ENCODE peak calls at places on chromosomes 7 and 10, in nine cellular contexts. S, F, N, C, P, X, Z, A and H are unnamed samples.

GRCh38 chr7:37282093-37282444 is 166.6 kb downstream of the ELMO1 start:
- DNase-seq in X (no peak), C (no peak), A (no peak), S (no peak), P (no peak), F (no peak), N (no peak), Z (no peak), H (no peak)

GRCh38 chr10:103800789-103801540 is 54.4 kb downstream of the SH3PXD2A start:
- DNase-seq in C (peak; percentile 55), N (no peak), P (no peak), A (peak; percentile 18), F (no peak), Z (no peak), X (no peak), S (peak; percentile 46), H (no peak)

GRCh38 chr7:84529480-84530205 is 335.1 kb upstream of the SEMA3A start:
- DNase-seq in N (no peak), X (peak; percentile 60), S (no peak), A (no peak), P (peak; percentile 68), Z (peak; percentile 55), F (peak; percentile 41), C (no peak), H (no peak)

GRCh38 chr10:97428572-97428981 is 2.6 kb downstream of the PGAM1 start:
- DNase-seq in A (no peak), Z (no peak), F (no peak), S (no peak), X (no peak), C (no peak), P (no peak), N (no peak), H (no peak)

GRCh38 chr7:152574892-152575511 is 100.9 kb downstream of the XRCC2 start:
- DNase-seq in Z (no peak), X (no peak), S (no peak), A (no peak), C (peak; percentile 63), N (no peak), F (peak; percentile 62), P (no peak), H (no peak)

GRCh38 chr10:126972622-126973414 is 67.6 kb downstream of the DOCK1 start:
- DNase-seq in S (no peak), N (no peak), X (peak; percentile 92), A (no peak), F (no peak), Z (peak; percentile 67), C (no peak), P (peak; percentile 80), H (peak; percentile 80)

GRCh38 chr10:98745645-98746044 is 298.9 kb upstream of the HPS1 start:
- DNase-seq in S (no peak), Z (no peak), P (no peak), X (no peak), F (no peak), N (no peak), A (no peak), C (peak; percentile 12), H (no peak)

GRCh38 chr10:122190553-122190952 is 80.5 kb upstream of the BTBD16 start:
- DNase-seq in F (no peak), A (no peak), P (peak; percentile 76), N (no peak), Z (peak; percentile 43), S (no peak), X (peak; percentile 52), C (no peak), H (no peak)

GRCh38 chr10:101588879-101589278 is 758 bp downstream of the DPCD start:
- DNase-seq in A (no peak), X (no peak), C (peak; percentile 9), F (no peak), Z (no peak), S (no peak), P (no peak), N (no peak), H (no peak)

GRCh38 chr10:58385784-58386112 is 538 bp downstream of the TFAM start:
- DNase-seq in P (no peak), A (no peak), Z (no peak), C (peak; percentile 35), X (no peak), S (peak; percentile 8), F (no peak), N (peak; percentile 35), H (no peak)

GRCh38 chr7:100358027-100358856 is at the start of gene PILRB:
- DNase-seq in A (no peak), N (no peak), F (no peak), C (no peak), P (no peak), X (no peak), S (no peak), Z (no peak), H (no peak)

GRCh38 chr10:100362570-100363496 is 15.8 kb downstream of the SCD start:
- DNase-seq in A (no peak), X (no peak), Z (no peak), C (no peak), S (no peak), P (no peak), N (no peak), F (no peak), H (no peak)

GRCh38 chr7:27167916-27168264 is 2.6 kb upstream of the HOXA9 start:
- DNase-seq in F (no peak), A (no peak), N (no peak), C (no peak), P (no peak), X (no peak), Z (no peak), S (no peak), H (no peak)

GRCh38 chr10:129728246-129728820 is 235.7 kb downstream of the EBF3 start:
- DNase-seq in N (no peak), A (no peak), X (no peak), F (no peak), C (no peak), P (no peak), S (no peak), Z (no peak), H (no peak)

GRCh38 chr7:133230591-133231194 is 22.2 kb upstream of the EXOC4 start:
- DNase-seq in S (peak; percentile 24), C (peak; percentile 50), Z (peak; percentile 52), A (peak; percentile 32), F (peak; percentile 87), N (peak; percentile 67), P (peak; percentile 32), X (peak; percentile 5), H (no peak)

GRCh38 chr10:72691470-72692056 is 380 bp upstream of the MCU start:
- DNase-seq in F (peak; percentile 91), S (no peak), P (peak; percentile 92), X (no peak), A (no peak), C (no peak), Z (no peak), N (peak; percentile 5), H (peak; percentile 60)

GRCh38 chr10:67837519-67838314 is at the start of gene DNAJC12:
- DNase-seq in N (no peak), Z (peak; percentile 84), A (no peak), C (peak; percentile 36), X (no peak), P (no peak), S (peak; percentile 14), F (peak; percentile 25), H (no peak)

GRCh38 chr10:3869036-3869435 is 84.0 kb upstream of the KLF6 start:
- DNase-seq in N (no peak), C (no peak), Z (no peak), X (no peak), F (no peak), P (no peak), A (no peak), S (no peak), H (no peak)

GRCh38 chr7:68364871-68365625 is 1233.2 kb upstream of the AUTS2 start:
- DNase-seq in X (no peak), P (no peak), F (no peak), A (no peak), N (no peak), C (no peak), S (no peak), Z (no peak), H (no peak)

GRCh38 chr7:116240021-116240659 is 29.8 kb downstream of the TES start:
- DNase-seq in X (no peak), S (no peak), C (no peak), N (no peak), F (no peak), P (no peak), A (no peak), Z (no peak), H (no peak)

GRCh38 chr7:50304911-50305621 is 550 bp downstream of the IKZF1 start:
- DNase-seq in F (no peak), Z (no peak), P (no peak), X (no peak), C (peak; percentile 53), S (no peak), A (no peak), N (no peak), H (no peak)

GRCh38 chr7:81887691-81888090 is 117.8 kb upstream of the HGF start:
- DNase-seq in F (no peak), A (no peak), P (no peak), X (no peak), N (no peak), Z (no peak), S (no peak), C (no peak), H (no peak)

GRCh38 chr7:104241135-104241534 is 33.3 kb upstream of the ORC5 start:
- DNase-seq in N (no peak), X (no peak), A (no peak), C (no peak), P (no peak), F (no peak), Z (no peak), S (no peak), H (no peak)

GRCh38 chr10:17144757-17145156 is 15.1 kb upstream of the CUBN start:
- DNase-seq in Z (peak; percentile 19), F (no peak), A (peak; percentile 26), X (no peak), C (no peak), P (peak; percentile 31), N (no peak), S (no peak), H (no peak)

GRCh38 chr10:96496281-96496925 is 17.3 kb downstream of the TLL2 start:
- DNase-seq in S (no peak), P (no peak), C (no peak), N (no peak), F (no peak), X (no peak), A (no peak), Z (no peak), H (no peak)